ENCODE peak calls at places on chromosome 3, in nine cellular contexts. U is ascending aorta; E is GM12878; H is body of pancreas; N is hepatocyte; S is naive thymus-derived CD4-positive, alpha-beta T cell; R is left ventricle myocardium inferior; F is heart right ventricle; J is lower lobe of right lung. G is an unnamed sample.
A peak's percentile ranks its signal among the peaks of the same experiment; 100 is the strongest.

GRCh38 chr3:57120803-57121174 is 44.4 kb downstream of the IL17RD start:
- DNase-seq in U (no peak), E (no peak), H (no peak), N (no peak), S (no peak), R (no peak), F (no peak), J (no peak), G (no peak)

GRCh38 chr3:30659270-30660127 is 53.1 kb downstream of the TGFBR2 start:
- DNase-seq in U (no peak), E (no peak), H (no peak), N (peak; percentile 31), S (no peak), R (no peak), F (no peak), J (no peak), G (no peak)

GRCh38 chr3:141286856-141287255 is 55.2 kb downstream of the PXYLP1 start:
- DNase-seq in U (no peak), E (no peak), H (no peak), N (no peak), S (no peak), R (no peak), F (no peak), J (no peak), G (no peak)

GRCh38 chr3:190326361-190326760 is 4.1 kb upstream of the CLDN1 start:
- DNase-seq in U (no peak), E (no peak), H (no peak), N (no peak), S (no peak), R (no peak), F (no peak), J (no peak), G (no peak)

GRCh38 chr3:58066842-58067241 is 58.6 kb downstream of the FLNB start:
- DNase-seq in U (no peak), E (no peak), H (no peak), N (no peak), S (no peak), R (no peak), F (no peak), J (no peak), G (no peak)

GRCh38 chr3:24595801-24596200 is 101.2 kb upstream of the THRB start:
- DNase-seq in U (no peak), E (no peak), H (no peak), N (peak; percentile 56), S (no peak), R (no peak), F (no peak), J (no peak), G (peak; percentile 51)

GRCh38 chr3:181719298-181719859 is 7.7 kb downstream of the SOX2 start:
- DNase-seq in U (no peak), E (no peak), H (no peak), N (no peak), S (no peak), R (no peak), F (no peak), J (no peak), G (no peak)

GRCh38 chr3:113287111-113287817 is 75.9 kb downstream of the BOC start:
- DNase-seq in U (no peak), E (no peak), H (no peak), N (no peak), S (no peak), R (no peak), F (no peak), J (no peak), G (no peak)

GRCh38 chr3:195692361-195692700 is 28.4 kb upstream of the MUC20 start:
- DNase-seq in U (no peak), E (no peak), H (no peak), N (no peak), S (no peak), R (no peak), F (no peak), J (no peak), G (no peak)

GRCh38 chr3:160473233-160473632 is 23.6 kb upstream of the TRIM59 start:
- DNase-seq in U (no peak), E (no peak), H (no peak), N (no peak), S (no peak), R (no peak), F (no peak), J (no peak), G (no peak)

GRCh38 chr3:71562938-71563337 is 20.6 kb downstream of the FOXP1 start:
- DNase-seq in U (no peak), E (no peak), H (no peak), N (no peak), S (no peak), R (no peak), F (no peak), J (no peak), G (peak; percentile 32)

GRCh38 chr3:145650170-145650569 is 510.8 kb downstream of the PLOD2 start:
- DNase-seq in U (no peak), E (no peak), H (no peak), N (no peak), S (no peak), R (no peak), F (no peak), J (no peak), G (no peak)

GRCh38 chr3:6733699-6734394 is 127.1 kb upstream of the GRM7 start:
- DNase-seq in U (no peak), E (no peak), H (no peak), N (no peak), S (no peak), R (no peak), F (no peak), J (no peak), G (peak; percentile 83)

GRCh38 chr3:6736781-6737180 is 124.1 kb upstream of the GRM7 start:
- DNase-seq in U (no peak), E (no peak), H (no peak), N (no peak), S (no peak), R (no peak), F (no peak), J (no peak), G (no peak)

GRCh38 chr3:6739288-6739687 is 121.6 kb upstream of the GRM7 start:
- DNase-seq in U (no peak), E (no peak), H (no peak), N (no peak), S (no peak), R (no peak), F (no peak), J (no peak), G (no peak)

GRCh38 chr3:6734395-6734746 is 126.5 kb upstream of the GRM7 start:
- DNase-seq in U (no peak), E (no peak), H (no peak), N (no peak), S (no peak), R (no peak), F (no peak), J (no peak), G (no peak)

DNA sequence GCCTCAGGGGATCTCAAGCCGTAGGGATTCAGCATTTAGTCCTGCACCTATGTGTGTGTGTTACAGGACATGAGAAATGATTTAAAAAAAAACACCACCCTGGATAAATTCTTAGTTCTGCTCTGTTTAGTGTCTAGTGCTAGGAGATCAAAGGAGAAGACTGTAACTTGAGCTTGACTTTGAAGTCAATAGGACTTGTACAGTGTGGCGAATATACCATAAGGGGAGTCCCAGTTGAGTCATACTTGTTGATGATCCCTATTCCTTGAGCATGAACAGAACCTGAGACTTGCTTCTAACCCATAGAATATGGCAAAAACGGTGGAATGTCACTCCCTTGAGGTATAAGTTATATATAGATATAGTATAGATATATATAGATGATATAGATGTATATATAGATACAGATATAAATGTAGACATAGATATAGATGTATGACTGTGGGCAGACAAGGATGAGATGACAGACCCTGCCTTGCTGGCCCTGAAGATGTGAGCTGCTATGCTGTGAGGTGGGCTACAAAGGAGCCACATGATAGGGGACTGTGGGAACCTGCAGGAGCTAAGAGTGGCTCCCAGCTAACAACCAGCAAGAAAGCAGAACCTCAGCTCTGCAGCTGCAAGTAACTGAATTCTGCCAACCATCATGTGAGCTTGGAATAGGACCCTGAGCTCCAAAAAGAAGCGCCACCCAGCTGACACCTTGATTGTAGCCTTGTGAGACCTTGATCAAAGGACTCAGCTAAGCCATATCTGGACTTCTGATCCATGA is 123.5 kb upstream of the GRM7 start:
- DNase-seq in U (no peak), E (no peak), H (no peak), N (no peak), S (no peak), R (no peak), F (no peak), J (no peak), G (no peak)
- H3K4me3 ChIP-seq in U (no peak overlapping the region), E (no peak overlapping the region), H (no peak overlapping the region), N (no peak overlapping the region), S (no peak overlapping the region), R (no peak overlapping the region), F (no peak overlapping the region), J (no peak overlapping the region), G (no peak overlapping the region)

DNA sequence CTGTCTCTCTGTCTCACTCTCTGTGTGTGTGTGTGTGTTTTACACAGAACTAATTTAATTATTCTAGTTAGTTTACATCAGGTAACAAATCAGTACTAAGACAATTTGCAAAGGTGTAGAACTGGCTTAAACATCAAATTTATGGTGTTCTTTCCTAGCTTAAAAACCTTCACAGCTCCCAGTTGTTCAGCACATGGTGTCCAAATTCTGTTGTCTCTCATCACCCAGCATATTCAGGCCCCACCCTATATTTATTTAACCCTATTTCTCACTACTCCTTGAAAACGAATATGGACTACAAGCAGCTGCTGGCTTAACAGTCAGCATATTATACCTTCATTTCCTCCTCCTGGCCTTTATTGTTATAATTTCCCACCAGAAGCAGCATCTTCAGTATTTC is 1.1 kb downstream of the IL20RB start:
- DNase-seq in U (no peak), E (no peak), H (no peak), N (no peak), S (no peak), R (no peak), F (no peak), J (no peak), G (no peak)
- H3K4me1 ChIP-seq in U (peaks cover 10% of the 10 kb centered on the region), E (no peaks in the 10 kb centered on the region), H (peaks cover 26% of the 10 kb centered on the region), N (peaks cover 19% of the 10 kb centered on the region), S (no peaks in the 10 kb centered on the region), R (no peaks in the 10 kb centered on the region), F (no peaks in the 10 kb centered on the region), J (peaks cover 23% of the 10 kb centered on the region), G (peaks cover 7% of the 10 kb centered on the region)

DNA sequence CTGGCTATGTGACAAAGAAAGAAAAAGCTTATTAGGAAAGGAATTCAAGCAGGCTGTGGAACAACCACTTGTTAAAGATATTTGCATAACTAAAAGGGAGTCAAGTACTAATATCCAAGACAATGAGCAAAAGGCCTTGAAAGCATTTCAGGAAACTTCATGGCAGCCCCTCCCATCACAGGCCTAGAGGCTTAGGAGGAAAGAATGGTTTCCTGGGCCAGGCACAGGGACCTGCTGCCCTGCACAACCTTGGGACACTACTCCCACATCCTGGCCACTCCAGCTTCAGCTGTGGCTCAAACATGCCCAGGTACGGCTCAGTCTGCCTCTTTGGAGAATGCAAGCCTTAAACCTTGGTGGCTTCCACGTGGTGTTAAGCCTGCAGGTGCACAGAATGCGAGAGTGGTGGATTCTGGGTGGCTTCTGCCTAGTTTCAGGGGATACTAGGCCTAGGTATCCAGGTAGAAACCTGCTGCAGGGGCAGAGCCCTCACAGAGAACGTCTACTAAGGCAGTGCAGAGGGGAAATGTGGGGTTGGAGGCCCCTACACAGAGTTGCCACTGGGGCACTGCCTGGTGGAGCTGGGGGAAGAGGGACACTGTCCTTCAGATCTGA is 121.6 kb downstream of the OPA1 start:
- DNase-seq in U (no peak), E (no peak), H (no peak), N (no peak), S (no peak), R (no peak), F (no peak), J (no peak), G (no peak)
- H3K9me3 ChIP-seq in U (peaks cover 9% of the 10 kb centered on the region), E (peaks cover 9% of the 10 kb centered on the region), H (peaks cover 7% of the 10 kb centered on the region), N (peaks cover 3% of the 10 kb centered on the region), S (peaks cover 16% of the 10 kb centered on the region), R (peaks cover 17% of the 10 kb centered on the region), F (peaks cover 11% of the 10 kb centered on the region), J (peaks cover 10% of the 10 kb centered on the region), G (no peaks in the 10 kb centered on the region)

GRCh38 chr3:8994226-8994625 is 31.0 kb upstream of the RAD18 start:
- DNase-seq in U (no peak), E (no peak), H (no peak), N (no peak), S (no peak), R (no peak), F (no peak), J (no peak), G (no peak)
- H3K4me3 ChIP-seq in U (no peak overlapping the region), E (no peak overlapping the region), H (no peak overlapping the region), N (no peak overlapping the region), S (no peak overlapping the region), R (no peak overlapping the region), F (no peak overlapping the region), J (no peak overlapping the region), G (no peak overlapping the region)

G was measured in small intestine.